ENCODE peak calls at places on chromosomes 11 and 22, in ten cellular contexts. L is H7; D is C1 segment of cervical spinal cord; V is activated naive CD4-positive, alpha-beta T cell treated with anti-CD3 and anti-CD28 coated beads for 36 hours; Y is activated CD4-positive, alpha-beta T cell treated with anti-CD3 and anti-CD28 coated beads, Interleukin-2, amount 50 U/mL, for 1 hour; K is WTC11; E is AML-193; J is activated T-cell treated with anti-CD3 and anti-CD28 coated beads, Interleukin-2, amount 50 U/mL, for 72 hours; I is hippocampal formation; O is dermis microvascular lymphatic vessel endothelial cell. A is an unnamed sample.

GRCh38 chr11:54985731-54986130 is 276.2 kb upstream of the TRIM48 start:
- DNase-seq in L (no peak), D (no peak), V (no peak), Y (no peak), K (no peak), E (no peak), J (no peak), I (no peak), O (no peak), A (no peak)

GRCh38 chr11:110712643-110713468 is 619 bp upstream of the ARHGAP20 start:
- DNase-seq in L (peak; percentile 24), D (no peak), V (peak; percentile 25), Y (no peak), K (peak; percentile 14), E (no peak), J (peak; percentile 1), I (peak; percentile 80), O (no peak), A (peak; percentile 75)

GRCh38 chr22:31509041-31509440 is 12.7 kb downstream of the SFI1 start:
- DNase-seq in L (no peak), D (no peak), V (no peak), Y (no peak), K (no peak), E (no peak), J (no peak), I (no peak), O (no peak), A (no peak)

GRCh38 chr22:32619614-32620426 is 145.2 kb downstream of the FBXO7 start:
- DNase-seq in L (no peak), D (no peak), V (no peak), Y (no peak), K (no peak), E (no peak), J (no peak), I (no peak), O (no peak), A (no peak)

GRCh38 chr22:36252754-36253522 is at the start of gene APOL1:
- DNase-seq in L (no peak), D (no peak), V (peak; percentile 63), Y (no peak), K (no peak), E (peak; percentile 24), J (peak; percentile 62), I (no peak), O (no peak), A (no peak)

GRCh38 chr22:35312198-35313059 is 12.7 kb downstream of the TOM1 start:
- DNase-seq in L (no peak), D (no peak), V (no peak), Y (no peak), K (no peak), E (no peak), J (peak; percentile 50), I (no peak), O (peak; percentile 58), A (no peak)

GRCh38 chr11:72703281-72704008 is 29.2 kb upstream of the PDE2A start:
- DNase-seq in L (peak; percentile 87), D (peak; percentile 35), V (no peak), Y (no peak), K (no peak), E (no peak), J (no peak), I (no peak), O (no peak), A (peak; percentile 34)

GRCh38 chr11:17012712-17013547 is 1.3 kb downstream of the PLEKHA7 start:
- DNase-seq in L (peak; percentile 85), D (no peak), V (no peak), Y (no peak), K (peak; percentile 66), E (no peak), J (no peak), I (no peak), O (peak; percentile 33), A (no peak)

GRCh38 chr11:96272542-96273306 is 70.3 kb downstream of the MAML2 start:
- DNase-seq in L (no peak), D (no peak), V (no peak), Y (no peak), K (no peak), E (no peak), J (no peak), I (no peak), O (peak; percentile 85), A (no peak)

GRCh38 chr11:64296236-64296635 is 3.9 kb upstream of the CATSPERZ start:
- DNase-seq in L (no peak), D (no peak), V (no peak), Y (no peak), K (no peak), E (no peak), J (no peak), I (no peak), O (no peak), A (no peak)

GRCh38 chr11:92046103-92046502 is 178.5 kb upstream of the FAT3 start:
- DNase-seq in L (no peak), D (no peak), V (no peak), Y (no peak), K (no peak), E (no peak), J (no peak), I (no peak), O (no peak), A (no peak)

GRCh38 chr11:116505466-116506247 is 267.1 kb downstream of the BUD13 start:
- DNase-seq in L (no peak), D (no peak), V (no peak), Y (no peak), K (no peak), E (no peak), J (no peak), I (no peak), O (no peak), A (no peak)

GRCh38 chr11:124804884-124805283 is 4.7 kb upstream of the MSANTD2 start:
- DNase-seq in L (no peak), D (no peak), V (no peak), Y (no peak), K (no peak), E (no peak), J (no peak), I (no peak), O (no peak), A (no peak)

GRCh38 chr11:132123449-132123848 is 753.0 kb downstream of the NTM start:
- DNase-seq in L (peak; percentile 67), D (no peak), V (no peak), Y (no peak), K (peak; percentile 35), E (no peak), J (no peak), I (no peak), O (no peak), A (no peak)

GRCh38 chr11:115887316-115887715 is 383.1 kb upstream of the CADM1 start:
- DNase-seq in L (no peak), D (no peak), V (no peak), Y (no peak), K (no peak), E (no peak), J (no peak), I (no peak), O (no peak), A (no peak)

GRCh38 chr11:6022954-6023353 is 7.6 kb downstream of the OR56A1 start:
- DNase-seq in L (peak; percentile 37), D (no peak), V (peak; percentile 28), Y (no peak), K (no peak), E (peak; percentile 62), J (peak; percentile 23), I (peak; percentile 10), O (peak; percentile 15), A (no peak)

GRCh38 chr11:35893796-35894475 is 49.9 kb upstream of the LDLRAD3 start:
- DNase-seq in L (no peak), D (no peak), V (no peak), Y (no peak), K (peak; percentile 11), E (no peak), J (no peak), I (no peak), O (no peak), A (no peak)

GRCh38 chr11:33701831-33702230 is 1.2 kb upstream of the C11orf91 start:
- DNase-seq in L (no peak), D (no peak), V (no peak), Y (no peak), K (no peak), E (no peak), J (no peak), I (peak; percentile 47), O (no peak), A (peak; percentile 59)

GRCh38 chr11:9625158-9625557 is 38.7 kb upstream of the SWAP70 start:
- DNase-seq in L (no peak), D (no peak), V (no peak), Y (no peak), K (no peak), E (no peak), J (no peak), I (no peak), O (no peak), A (no peak)

GRCh38 chr11:96228472-96228871 is 114.5 kb downstream of the MAML2 start:
- DNase-seq in L (no peak), D (no peak), V (no peak), Y (no peak), K (no peak), E (no peak), J (no peak), I (no peak), O (peak; percentile 70), A (no peak)

GRCh38 chr22:46522743-46523300 is 14.6 kb downstream of the CELSR1 start:
- DNase-seq in L (peak; percentile 87), D (no peak), V (no peak), Y (no peak), K (no peak), E (no peak), J (no peak), I (no peak), O (no peak), A (no peak)

GRCh38 chr22:46092646-46093410 is 57.5 kb upstream of the PPARA start:
- DNase-seq in L (no peak), D (no peak), V (no peak), Y (no peak), K (no peak), E (no peak), J (no peak), I (no peak), O (no peak), A (no peak)

GRCh38 chr11:67167086-67167485 is 48.0 kb downstream of the KDM2A start:
- DNase-seq in L (no peak), D (no peak), V (no peak), Y (no peak), K (no peak), E (no peak), J (no peak), I (no peak), O (no peak), A (no peak)

GRCh38 chr11:1503708-1504104 is 17.1 kb upstream of the MOB2 start:
- DNase-seq in L (no peak), D (no peak), V (no peak), Y (no peak), K (no peak), E (no peak), J (no peak), I (peak; percentile 0), O (no peak), A (no peak)

GRCh38 chr11:8258289-8258688 is 5.4 kb downstream of the LMO1 start:
- DNase-seq in L (no peak), D (peak; percentile 39), V (no peak), Y (no peak), K (no peak), E (no peak), J (no peak), I (no peak), O (no peak), A (no peak)

GRCh38 chr11:105466582-105467228 is 143.2 kb upstream of the GRIA4 start:
- DNase-seq in L (no peak), D (no peak), V (no peak), Y (no peak), K (no peak), E (no peak), J (no peak), I (no peak), O (peak; percentile 26), A (no peak)

GRCh38 chr11:61972796-61973602 is 5.6 kb upstream of the FTH1 start:
- DNase-seq in L (peak; percentile 20), D (no peak), V (peak; percentile 67), Y (no peak), K (no peak), E (peak; percentile 43), J (peak; percentile 28), I (no peak), O (no peak), A (no peak)

GRCh38 chr11:68040121-68040956 is 1.5 kb downstream of the TCIRG1 start:
- DNase-seq in L (peak; percentile 91), D (no peak), V (peak; percentile 75), Y (peak; percentile 37), K (peak; percentile 52), E (peak; percentile 73), J (peak; percentile 64), I (no peak), O (peak; percentile 61), A (no peak)

A was measured in caudate nucleus.